ENCODE peak calls at places on chromosomes 7 and 10, in ten cellular contexts. Q is stimulated activated CD8-positive, alpha-beta memory T cell treated with anti-CD3 and anti-CD28 coated beads, Interleukin-4, amount 100 ng/mL, for 1 hour; F is cardiac fibroblast; J is activated T-helper 1 cell treated with anti-CD3 and anti-CD28 coated beads, Interleukin-2, amount 50 U/mL, for 16 hours; R is nephron progenitor cell; E is neural progenitor cell; U is NCI-H748 treated with DMSO at 0.1 percent for 48 hours; B is NCI-H82; D is non-pigmented ciliary epithelial cell; Y is Peyer's patch. N is an unnamed sample.

GRCh38 chr7:69837387-69838068 is 239.3 kb downstream of the AUTS2 start:
- DNase-seq in Q (no peak), F (no peak), J (no peak), R (no peak), E (peak; percentile 54), U (peak; percentile 98), B (peak; percentile 55), D (no peak), Y (no peak), N (no peak)

GRCh38 chr10:21519981-21520436 is 5.5 kb downstream of the SKIDA1 start:
- DNase-seq in Q (no peak), F (peak; percentile 74), J (no peak), R (no peak), E (peak; percentile 53), U (peak; percentile 32), B (peak; percentile 62), D (no peak), Y (no peak), N (no peak)

GRCh38 chr10:16866861-16867260 is 49.6 kb upstream of the RSU1 start:
- DNase-seq in Q (no peak), F (no peak), J (no peak), R (no peak), E (no peak), U (no peak), B (no peak), D (no peak), Y (no peak), N (no peak)

GRCh38 chr10:86047588-86047987 is 319.0 kb downstream of the GRID1 start:
- DNase-seq in Q (no peak), F (no peak), J (no peak), R (no peak), E (no peak), U (no peak), B (no peak), D (no peak), Y (no peak), N (no peak)

GRCh38 chr10:86693721-86694369 is 25.5 kb downstream of the LDB3 start:
- DNase-seq in Q (no peak), F (peak; percentile 57), J (no peak), R (peak; percentile 65), E (peak; percentile 72), U (no peak), B (peak; percentile 68), D (no peak), Y (no peak), N (no peak)

GRCh38 chr7:135811513-135811912 is 62.9 kb upstream of the FAM180A start:
- DNase-seq in Q (no peak), F (peak; percentile 31), J (no peak), R (no peak), E (no peak), U (no peak), B (no peak), D (no peak), Y (no peak), N (no peak)

GRCh38 chr7:117155694-117156093 is 167.2 kb downstream of the WNT2 start:
- DNase-seq in Q (no peak), F (no peak), J (no peak), R (no peak), E (no peak), U (no peak), B (no peak), D (no peak), Y (no peak), N (no peak)

GRCh38 chr10:10515479-10516204 is 502.0 kb upstream of the CELF2 start:
- DNase-seq in Q (no peak), F (peak; percentile 49), J (no peak), R (no peak), E (no peak), U (no peak), B (no peak), D (no peak), Y (no peak), N (no peak)

GRCh38 chr7:30914611-30915601 is 3.3 kb downstream of the AQP1 start:
- DNase-seq in Q (no peak), F (peak; percentile 81), J (no peak), R (no peak), E (no peak), U (no peak), B (no peak), D (no peak), Y (peak; percentile 74), N (no peak)

GRCh38 chr7:108630002-108630401 is 60.3 kb downstream of the DNAJB9 start:
- DNase-seq in Q (no peak), F (no peak), J (no peak), R (no peak), E (no peak), U (no peak), B (peak; percentile 91), D (no peak), Y (no peak), N (no peak)

GRCh38 chr10:4506087-4506486 is 319.9 kb upstream of the AKR1E2 start:
- DNase-seq in Q (no peak), F (peak; percentile 39), J (no peak), R (no peak), E (no peak), U (no peak), B (no peak), D (no peak), Y (no peak), N (no peak)

GRCh38 chr10:47241256-47241655 is 58.7 kb upstream of the GDF10 start:
- DNase-seq in Q (no peak), F (no peak), J (no peak), R (no peak), E (no peak), U (no peak), B (no peak), D (no peak), Y (no peak), N (no peak)